ENCODE peak calls at places on chromosomes 2 and 18, in eight cellular contexts. H, W, A, M, Z, T, D and I are unnamed samples.

GRCh38 chr2:121372756-121373353 is 87.9 kb upstream of the TFCP2L1 start:
- DNase-seq in H (no peak), W (no peak), A (no peak), M (no peak), Z (no peak), T (no peak), D (no peak), I (no peak)

GRCh38 chr2:180980943-180981898 is 816 bp downstream of the UBE2E3 start:
- DNase-seq in H (no peak), W (no peak), A (peak), M (peak), Z (peak), T (peak), D (peak), I (no peak)

GRCh38 chr18:13124411-13124810 is 94.1 kb upstream of the LDLRAD4 start:
- DNase-seq in H (no peak), W (no peak), A (no peak), M (no peak), Z (no peak), T (no peak), D (no peak), I (no peak)

GRCh38 chr2:76295762-76296161 is 585.0 kb upstream of the GCFC2 start:
- DNase-seq in H (no peak), W (no peak), A (no peak), M (no peak), Z (no peak), T (no peak), D (no peak), I (no peak)

GRCh38 chr2:241350878-241351639 is 5.0 kb upstream of the FARP2 start:
- DNase-seq in H (no peak), W (no peak), A (no peak), M (no peak), Z (no peak), T (no peak), D (no peak), I (no peak)

GRCh38 chr2:113876503-113877387 is 13.1 kb upstream of the ACTR3 start:
- DNase-seq in H (no peak), W (no peak), A (no peak), M (no peak), Z (no peak), T (no peak), D (no peak), I (no peak)

GRCh38 chr2:168573128-168573903 is 117.2 kb downstream of the CERS6 start:
- DNase-seq in H (no peak), W (peak), A (peak), M (no peak), Z (no peak), T (peak), D (no peak), I (no peak)

GRCh38 chr2:234412726-234413125 is 84.2 kb downstream of the ARL4C start:
- DNase-seq in H (no peak), W (no peak), A (peak), M (no peak), Z (no peak), T (peak), D (no peak), I (no peak)

GRCh38 chr2:207768891-207769596 is 662 bp downstream of the FZD5 start:
- DNase-seq in H (no peak), W (peak), A (peak), M (no peak), Z (peak), T (no peak), D (peak), I (no peak)

GRCh38 chr2:24491626-24492282 is 700 bp downstream of the NCOA1 start:
- DNase-seq in H (no peak), W (peak), A (peak), M (peak), Z (peak), T (no peak), D (peak), I (peak)

GRCh38 chr2:8254791-8255447 is 426.9 kb upstream of the ID2 start:
- DNase-seq in H (no peak), W (no peak), A (no peak), M (no peak), Z (peak), T (no peak), D (no peak), I (no peak)

GRCh38 chr2:234240917-234241316 is 190.4 kb downstream of the SPP2 start:
- DNase-seq in H (no peak), W (no peak), A (peak), M (no peak), Z (no peak), T (peak), D (no peak), I (no peak)

GRCh38 chr2:225040862-225041209 is 1.4 kb downstream of the DOCK10 start:
- DNase-seq in H (no peak), W (no peak), A (no peak), M (no peak), Z (no peak), T (no peak), D (peak), I (no peak)

GRCh38 chr2:185174353-185174752 is 564.3 kb upstream of the FSIP2 start:
- DNase-seq in H (no peak), W (no peak), A (no peak), M (no peak), Z (no peak), T (no peak), D (no peak), I (no peak)

GRCh38 chr2:98805412-98806265 is 74.7 kb upstream of the MGAT4A start:
- DNase-seq in H (no peak), W (no peak), A (peak), M (no peak), Z (no peak), T (peak), D (no peak), I (peak)

GRCh38 chr2:176075476-176075875 is 8.3 kb downstream of the EVX2 start:
- DNase-seq in H (no peak), W (no peak), A (no peak), M (no peak), Z (no peak), T (no peak), D (no peak), I (no peak)

GRCh38 chr18:60755134-60755533 is 382.6 kb upstream of the MC4R start:
- DNase-seq in H (no peak), W (no peak), A (no peak), M (no peak), Z (no peak), T (no peak), D (no peak), I (no peak)

GRCh38 chr2:25833566-25833965 is 44.7 kb downstream of the ASXL2 start:
- DNase-seq in H (no peak), W (no peak), A (no peak), M (no peak), Z (no peak), T (peak), D (no peak), I (no peak)

GRCh38 chr18:54329787-54330186 is 27.9 kb downstream of the STARD6 start:
- DNase-seq in H (no peak), W (no peak), A (no peak), M (no peak), Z (no peak), T (no peak), D (no peak), I (no peak)

GRCh38 chr2:232951891-232952290 is 61.2 kb downstream of the NGEF start:
- DNase-seq in H (no peak), W (no peak), A (peak), M (no peak), Z (no peak), T (peak), D (no peak), I (peak)

GRCh38 chr2:174048238-174048637 is 83.1 kb upstream of the SP3 start:
- DNase-seq in H (no peak), W (no peak), A (no peak), M (no peak), Z (no peak), T (no peak), D (peak), I (no peak)

GRCh38 chr2:168705534-168706470 is 96.6 kb upstream of the NOSTRIN start:
- DNase-seq in H (no peak), W (no peak), A (peak), M (no peak), Z (peak), T (no peak), D (no peak), I (no peak)

GRCh38 chr2:60416221-60417008 is 137.0 kb downstream of the BCL11A start:
- DNase-seq in H (no peak), W (no peak), A (no peak), M (no peak), Z (peak), T (peak), D (no peak), I (no peak)

GRCh38 chr2:184780944-184781343 is 182.6 kb downstream of the ZNF804A start:
- DNase-seq in H (no peak), W (no peak), A (peak), M (no peak), Z (no peak), T (peak), D (no peak), I (no peak)

GRCh38 chr2:120847700-120848321 is 112.1 kb downstream of the GLI2 start:
- DNase-seq in H (no peak), W (peak), A (no peak), M (no peak), Z (no peak), T (no peak), D (no peak), I (no peak)

GRCh38 chr2:121944072-121944829 is 188.8 kb downstream of the TSN start:
- DNase-seq in H (no peak), W (no peak), A (peak), M (no peak), Z (no peak), T (peak), D (no peak), I (no peak)

GRCh38 chr2:159140070-159140774 is 146.3 kb downstream of the WDSUB1 start:
- DNase-seq in H (no peak), W (no peak), A (peak), M (no peak), Z (no peak), T (peak), D (no peak), I (no peak)

GRCh38 chr2:205708231-205708631 is 25.9 kb downstream of the NRP2 start:
- DNase-seq in H (no peak), W (no peak), A (peak), M (no peak), Z (peak), T (peak), D (no peak), I (no peak)

GRCh38 chr18:46759885-46760284 is 3.0 kb upstream of the ST8SIA5 start:
- DNase-seq in H (no peak), W (no peak), A (no peak), M (no peak), Z (no peak), T (no peak), D (no peak), I (no peak)

GRCh38 chr2:217854684-217855083 is 148.1 kb downstream of the TNS1 start:
- DNase-seq in H (no peak), W (no peak), A (no peak), M (no peak), Z (peak), T (no peak), D (no peak), I (no peak)

GRCh38 chr2:26016012-26016742 is 17.7 kb upstream of the RAB10 start:
- DNase-seq in H (no peak), W (no peak), A (peak), M (no peak), Z (no peak), T (no peak), D (no peak), I (no peak)

GRCh38 chr2:3638456-3638810 is 19.6 kb upstream of the ALLC start:
- DNase-seq in H (no peak), W (no peak), A (no peak), M (no peak), Z (no peak), T (no peak), D (no peak), I (no peak)

GRCh38 chr2:201233192-201234166 is 26.9 kb upstream of the CASP8 start:
- DNase-seq in H (peak), W (no peak), A (peak), M (no peak), Z (no peak), T (no peak), D (peak), I (no peak)

GRCh38 chr2:9002637-9003365 is 683 bp downstream of the MBOAT2 start:
- DNase-seq in H (no peak), W (peak), A (peak), M (peak), Z (peak), T (no peak), D (no peak), I (peak)

GRCh38 chr2:60312618-60313017 is 240.8 kb downstream of the BCL11A start:
- DNase-seq in H (no peak), W (no peak), A (no peak), M (no peak), Z (no peak), T (no peak), D (peak), I (no peak)

GRCh38 chr2:31962757-31963361 is 47.9 kb downstream of the MEMO1 start:
- DNase-seq in H (no peak), W (no peak), A (no peak), M (no peak), Z (no peak), T (no peak), D (no peak), I (no peak)

GRCh38 chr2:177143444-177143843 is 69.2 kb upstream of the HNRNPA3 start:
- DNase-seq in H (no peak), W (no peak), A (peak), M (no peak), Z (no peak), T (peak), D (no peak), I (no peak)

GRCh38 chr2:28753043-28753683 is 1.5 kb downstream of the PPP1CB start:
- DNase-seq in H (no peak), W (no peak), A (peak), M (no peak), Z (peak), T (peak), D (peak), I (peak)
- TF ChIP-seq CTCF in H (peak), W (no peak), A (peak), M (peak), Z (peak), T (peak), D (peak), I (peak)

GRCh38 chr2:219643084-219643473 is 15.6 kb downstream of the SLC4A3 start:
- DNase-seq in H (no peak), W (no peak), A (no peak), M (no peak), Z (no peak), T (no peak), D (no peak), I (no peak)
- TF ChIP-seq CTCF in H (no peak), W (no peak), A (no peak), M (no peak), Z (no peak), T (no peak), D (no peak), I (no peak)

GRCh38 chr18:904135-905090 is at the start of gene ADCYAP1:
- DNase-seq in H (no peak), W (peak), A (peak), M (no peak), Z (no peak), T (no peak), D (no peak), I (peak)
- TF ChIP-seq CTCF in H (no peak), W (no peak), A (peak), M (no peak), Z (peak), T (peak), D (no peak), I (no peak)

DNA sequence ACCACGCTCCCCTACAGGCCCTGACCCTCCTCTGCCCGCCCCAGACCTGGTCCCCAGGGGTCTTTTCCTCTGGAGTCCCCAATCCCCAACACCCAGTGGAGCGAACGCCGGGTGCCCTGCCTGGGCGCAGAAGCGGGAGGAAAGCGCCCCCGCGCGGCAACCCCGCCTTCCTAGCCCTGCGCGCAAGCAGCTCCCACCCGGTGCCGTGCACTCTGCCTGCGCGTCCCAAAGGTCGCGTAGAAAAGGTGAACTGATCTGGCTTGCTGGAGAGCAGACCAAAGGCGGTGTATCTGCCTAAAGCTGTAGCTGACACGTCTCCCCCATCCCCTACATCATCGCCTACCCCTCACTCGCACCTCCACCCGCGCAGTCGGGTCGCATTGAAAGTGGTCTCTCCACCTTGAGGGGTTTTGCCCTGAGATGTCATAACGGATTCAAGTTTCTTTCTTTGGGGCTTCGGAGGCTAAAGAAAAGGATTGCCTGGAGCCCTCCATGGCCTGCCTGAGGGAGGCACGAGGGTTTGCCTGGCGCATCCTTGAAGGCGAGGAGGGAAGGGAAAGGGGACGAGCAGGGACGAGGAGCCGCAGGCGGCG is 5.7 kb downstream of the GAD1 start:
- DNase-seq in H (no peak), W (peak), A (no peak), M (no peak), Z (no peak), T (no peak), D (peak), I (peak)
- TF ChIP-seq CTCF in H (no peak), W (peak), A (no peak), M (no peak), Z (peak), T (peak), D (peak), I (peak)

GRCh38 chr2:953408-953807 is 2.8 kb downstream of the SNTG2 start:
- DNase-seq in H (no peak), W (no peak), A (no peak), M (no peak), Z (no peak), T (no peak), D (no peak), I (no peak)

GRCh38 chr2:954687-955000 is 4.0 kb downstream of the SNTG2 start:
- DNase-seq in H (no peak), W (no peak), A (no peak), M (no peak), Z (no peak), T (no peak), D (no peak), I (no peak)

GRCh38 chr2:955829-956731 is 5.4 kb downstream of the SNTG2 start:
- DNase-seq in H (no peak), W (no peak), A (no peak), M (no peak), Z (no peak), T (no peak), D (no peak), I (no peak)

GRCh38 chr2:951224-952006 is 766 bp downstream of the SNTG2 start:
- DNase-seq in H (no peak), W (no peak), A (no peak), M (no peak), Z (peak), T (no peak), D (no peak), I (no peak)

GRCh38 chr2:953975-954686 is 3.5 kb downstream of the SNTG2 start:
- DNase-seq in H (no peak), W (no peak), A (peak), M (no peak), Z (peak), T (no peak), D (no peak), I (no peak)
- TF ChIP-seq CTCF in H (no peak), W (no peak), A (no peak), M (no peak), Z (peak), T (peak), D (peak), I (no peak)

GRCh38 chr2:18597618-18598017 is 8.2 kb upstream of the NT5C1B start:
- DNase-seq in H (no peak), W (no peak), A (no peak), M (no peak), Z (no peak), T (no peak), D (no peak), I (no peak)

GRCh38 chr2:18600255-18600613 is 10.9 kb upstream of the NT5C1B start:
- DNase-seq in H (no peak), W (no peak), A (no peak), M (no peak), Z (no peak), T (no peak), D (no peak), I (no peak)

GRCh38 chr2:18598848-18599484 is 9.6 kb upstream of the NT5C1B start:
- DNase-seq in H (no peak), W (no peak), A (no peak), M (no peak), Z (no peak), T (no peak), D (no peak), I (no peak)

GRCh38 chr2:18599509-18600254 is 10.3 kb upstream of the NT5C1B start:
- DNase-seq in H (no peak), W (no peak), A (peak), M (no peak), Z (no peak), T (no peak), D (no peak), I (no peak)

DNA sequence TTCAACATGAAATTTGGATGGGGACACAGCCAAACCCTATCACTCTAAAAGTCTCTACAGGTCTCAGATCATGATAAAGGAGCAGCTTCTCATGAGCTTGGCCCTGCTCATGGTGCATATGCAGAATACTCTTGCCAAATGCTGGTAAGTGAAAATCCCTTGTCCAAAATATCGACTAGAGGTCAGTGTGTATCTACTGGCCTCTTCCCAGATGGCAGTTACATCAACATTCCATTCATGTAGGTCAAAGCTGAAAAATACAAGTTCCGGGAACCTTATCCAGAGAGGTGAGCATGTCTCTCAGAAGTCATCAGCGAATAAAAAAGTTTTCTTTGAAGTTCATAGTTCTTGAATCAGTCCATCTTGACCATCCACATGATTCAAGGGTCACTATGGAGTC is 7.6 kb upstream of the NT5C1B start:
- DNase-seq in H (no peak), W (no peak), A (peak), M (no peak), Z (no peak), T (no peak), D (no peak), I (no peak)
- TF ChIP-seq CTCF in H (no peak), W (no peak), A (no peak), M (no peak), Z (no peak), T (no peak), D (no peak), I (no peak)

GRCh38 chr2:179842498-179843153 is 18.8 kb downstream of the ZNF385B start:
- DNase-seq in H (no peak), W (peak), A (peak), M (no peak), Z (peak), T (peak), D (peak), I (peak)
- TF ChIP-seq CTCF in H (no peak), W (peak), A (peak), M (no peak), Z (peak), T (peak), D (peak), I (peak)